ENCODE peak calls at places on chromosomes 11 and 22, in six cellular contexts. W, O, E, U, K and R are unnamed samples. For H3K4me1, the result is how much of the 10 kb centered on the place peaks cover.

GRCh38 chr11:103806130-103806900 is 230.1 kb upstream of the DDI1 start:
- DNase-seq in U (no peak), K (peak), O (no peak), E (no peak), W (no peak), R (peak)

GRCh38 chr11:59062602-59063529 is 23.2 kb upstream of the GLYATL1B start:
- DNase-seq in W (no peak), K (no peak), E (no peak), U (peak), O (no peak), R (no peak)

GRCh38 chr11:95337972-95338429 is 107.0 kb upstream of the SESN3 start:
- DNase-seq in K (no peak), O (no peak), W (peak), E (no peak), U (no peak), R (no peak)

GRCh38 chr11:36008576-36008975 is 64.7 kb downstream of the LDLRAD3 start:
- DNase-seq in K (no peak), U (no peak), W (no peak), E (no peak), O (no peak), R (no peak)

GRCh38 chr11:18878211-18878610 is 61.0 kb downstream of the MRGPRX1 start:
- DNase-seq in O (no peak), E (no peak), U (no peak), K (no peak), W (no peak), R (no peak)

GRCh38 chr11:293852-294661 is 5.1 kb downstream of the PGGHG start:
- DNase-seq in E (no peak), O (peak), W (peak), K (no peak), U (no peak), R (no peak)

GRCh38 chr22:19981961-19982920 is 34.4 kb downstream of the ARVCF start:
- DNase-seq in K (no peak), E (no peak), W (no peak), O (peak), U (no peak), R (no peak)

GRCh38 chr11:95132956-95133355 is 43.3 kb downstream of the ENDOD1 start:
- DNase-seq in W (no peak), K (no peak), U (peak), O (no peak), E (no peak), R (peak)

GRCh38 chr11:105821366-105821765 is 200.7 kb downstream of the MSANTD4 start:
- DNase-seq in W (peak), O (no peak), K (no peak), E (no peak), U (no peak), R (no peak)

GRCh38 chr11:86511086-86511551 is 136.4 kb downstream of the CCDC81 start:
- DNase-seq in E (no peak), K (no peak), W (no peak), O (no peak), U (no peak), R (no peak)

GRCh38 chr11:114399490-114399889 is 821 bp downstream of the C11orf71 start:
- DNase-seq in O (no peak), K (no peak), U (no peak), E (no peak), W (no peak), R (peak)
- H3K4me1 ChIP-seq in O (under half), K (under half), U (under half), E (under half), W (under half), R (under half)

DNA sequence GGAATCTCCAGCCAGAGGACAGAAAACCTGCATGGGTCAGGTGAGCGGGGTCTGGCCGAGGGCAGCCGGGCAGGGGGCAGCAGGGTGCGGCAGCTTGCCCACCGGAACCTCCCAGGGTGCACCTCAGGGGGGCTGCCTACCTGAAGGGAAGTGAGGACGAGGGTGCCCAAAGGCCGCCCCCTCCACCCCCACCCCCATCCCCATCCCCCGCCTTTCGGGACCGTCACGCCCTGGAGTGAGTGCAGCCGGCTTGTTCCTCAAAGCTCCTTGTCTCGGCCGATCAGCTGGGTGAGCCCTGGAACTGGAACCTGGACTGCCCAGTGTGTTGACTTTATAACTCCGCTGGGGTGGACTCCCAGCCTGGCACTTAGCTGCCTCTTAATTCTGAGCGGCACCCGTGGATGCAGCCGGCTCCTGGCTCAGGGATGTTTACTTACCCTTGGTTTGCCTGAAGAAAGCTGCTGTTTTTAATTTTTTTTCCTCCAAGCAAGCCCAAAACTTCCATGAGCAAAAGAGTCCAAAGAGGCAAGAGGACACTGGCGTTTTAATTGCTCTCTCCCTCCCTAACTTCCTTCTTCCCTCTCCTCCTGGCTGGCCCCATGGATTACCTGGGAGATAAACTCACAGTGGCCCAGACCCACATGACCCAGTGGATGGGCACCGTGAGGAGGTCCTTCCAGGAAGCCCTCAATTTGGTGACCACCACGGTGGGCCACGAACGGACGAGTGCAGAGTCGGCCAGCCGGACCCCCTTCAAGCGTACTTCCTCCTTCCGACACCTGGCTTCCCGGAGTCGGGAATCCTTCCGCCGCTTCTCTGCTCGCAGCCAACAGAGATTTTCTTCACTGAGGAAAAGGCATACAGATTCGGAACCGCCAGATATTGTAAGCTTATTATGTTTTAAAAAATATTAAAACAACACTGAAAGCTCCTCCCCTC is 87.8 kb upstream of the CRYBB3 start:
- DNase-seq in W (peak), K (peak), U (peak), O (peak), E (no peak), R (peak)
- TF ChIP-seq CTCF in W (no peak), K (no peak), U (no peak), O (no peak), E (no peak), R (peak)

GRCh38 chr22:17920992-17921650 is 103.2 kb downstream of the MICAL3 start:
- DNase-seq in E (no peak), K (no peak), W (no peak), U (no peak), O (no peak), R (no peak)
- H3K4me1 ChIP-seq in E (under half), K (half or more), W (under half), U (half or more), O (half or more), R (half or more)

DNA sequence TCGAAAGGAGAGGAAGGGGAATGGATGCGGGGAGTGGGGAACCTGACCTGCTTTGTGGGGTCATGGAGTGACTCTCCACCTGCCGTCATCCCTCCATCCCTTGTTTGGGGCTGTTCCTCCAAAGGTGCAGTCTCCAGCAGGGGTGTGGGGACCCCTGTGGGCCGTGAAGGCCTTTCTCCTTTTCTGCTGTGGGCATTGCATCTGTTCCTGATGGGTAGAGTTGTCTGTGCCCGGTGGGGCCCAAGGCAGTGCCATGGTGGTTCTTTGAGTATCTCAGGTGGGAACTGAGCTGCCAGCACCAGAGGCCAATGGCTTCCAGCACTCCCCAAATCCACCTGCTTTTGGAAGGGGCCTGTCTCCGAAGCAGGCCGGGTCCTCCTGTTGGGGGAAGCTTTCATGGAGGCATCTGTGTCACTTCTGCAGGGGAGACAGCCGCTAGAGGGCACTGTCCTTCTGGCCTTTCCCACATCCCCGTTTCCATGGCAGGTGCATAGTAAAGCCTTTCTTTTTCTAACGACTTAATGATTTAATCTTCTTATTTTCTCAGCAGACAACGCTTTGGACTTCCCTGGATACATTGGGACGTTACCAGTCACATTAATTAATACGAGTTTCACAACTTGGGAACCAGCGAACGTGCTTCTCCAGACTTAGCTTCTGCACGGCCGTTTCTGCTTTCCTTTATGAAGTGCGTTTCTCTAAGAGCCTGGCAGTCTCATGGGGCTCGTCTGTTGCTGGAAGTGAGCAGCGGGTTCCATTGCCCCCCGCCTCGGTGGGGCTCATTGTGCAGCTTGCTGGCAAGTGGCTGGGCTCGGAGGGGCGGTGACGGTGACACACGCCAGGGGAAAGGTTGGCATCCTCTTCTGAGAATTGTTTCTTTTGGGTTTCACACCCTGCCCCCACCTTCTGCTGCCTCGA is 57.1 kb downstream of the PARVB start:
- DNase-seq in O (peak), E (peak), U (peak), W (peak), K (peak), R (no peak)
- TF ChIP-seq CTCF in O (peak), E (peak), U (peak), W (peak), K (peak), R (peak)

GRCh38 chr11:77726524-77726923 is 88.9 kb upstream of the CLNS1A start:
- DNase-seq in W (no peak), E (no peak), K (no peak), U (no peak), O (no peak), R (no peak)

GRCh38 chr11:77730789-77731188 is 89.7 kb downstream of the RSF1 start:
- DNase-seq in U (no peak), O (no peak), E (no peak), W (no peak), K (no peak), R (no peak)

GRCh38 chr11:77725433-77725832 is 87.8 kb upstream of the CLNS1A start:
- DNase-seq in K (no peak), O (no peak), U (no peak), W (no peak), E (no peak), R (no peak)

GRCh38 chr11:77729063-77729462 is 91.5 kb downstream of the RSF1 start:
- DNase-seq in O (no peak), E (no peak), W (no peak), U (no peak), K (no peak), R (no peak)

GRCh38 chr11:77728203-77728786 is 90.7 kb upstream of the CLNS1A start:
- DNase-seq in O (no peak), K (no peak), E (no peak), U (no peak), W (no peak), R (peak)
- H3K4me1 ChIP-seq in O (under half), K (under half), E (under half), U (under half), W (under half), R (under half)